ENCODE peak calls at places on chromosomes 5 and 9, in eight cellular contexts. I is fibroblast of lung; D is pons; Q is NCI-H774; F is stimulated activated CD8-positive, alpha-beta memory T cell treated with anti-CD3 and anti-CD28 coated beads, Interleukin-12 subunit alpha, Interleukin-12 subunit beta, amount 100 ng/mL, for 4 hours; B is astrocyte; N is SW480; V is cortex of kidney. Y is an unnamed sample.

GRCh38 chr5:143955140-143955539 is 143.2 kb downstream of the HMHB1 start:
- DNase-seq in N (no peak), I (no peak), Q (no peak), D (no peak), F (no peak), B (peak; percentile 51), V (no peak), Y (no peak)

GRCh38 chr5:43203373-43203772 is 11.3 kb downstream of the NIM1K start:
- DNase-seq in F (no peak), I (peak; percentile 77), V (no peak), Q (no peak), B (peak; percentile 14), N (no peak), D (no peak), Y (no peak)

GRCh38 chr5:136062563-136063274 is 33.9 kb downstream of the TGFBI start:
- DNase-seq in N (peak; percentile 80), D (peak; percentile 40), V (no peak), I (peak; percentile 69), F (no peak), Q (peak; percentile 5), B (no peak), Y (no peak)

GRCh38 chr5:173010547-173011464 is 27.2 kb downstream of the ATP6V0E1 start:
- DNase-seq in I (peak; percentile 31), B (no peak), Q (no peak), F (no peak), V (no peak), N (no peak), D (peak; percentile 84), Y (no peak)

GRCh38 chr9:129081388-129081889 is 528 bp downstream of the DOLPP1 start:
- DNase-seq in I (no peak), N (peak; percentile 33), V (no peak), B (no peak), Q (no peak), F (no peak), D (no peak), Y (no peak)

GRCh38 chr9:128152781-128153116 is 3.5 kb downstream of the LCN2 start:
- DNase-seq in V (no peak), F (no peak), D (no peak), Q (no peak), I (no peak), N (no peak), B (no peak), Y (no peak)

GRCh38 chr5:112921031-112921832 is 795 bp downstream of the REEP5 start:
- DNase-seq in F (peak; percentile 40), B (peak; percentile 53), D (peak; percentile 56), Q (peak; percentile 37), N (peak; percentile 88), V (no peak), I (peak; percentile 63), Y (peak; percentile 75)

GRCh38 chr9:134847138-134847537 is 33.5 kb upstream of the FCN2 start:
- DNase-seq in N (no peak), D (no peak), V (no peak), B (no peak), F (no peak), Q (no peak), I (no peak), Y (no peak)

GRCh38 chr5:158154226-158155005 is 295.5 kb upstream of the CLINT1 start:
- DNase-seq in F (no peak), B (peak; percentile 92), I (peak; percentile 93), D (no peak), N (no peak), Q (no peak), V (no peak), Y (no peak)

GRCh38 chr5:53381-54174 is 38.4 kb upstream of the PLEKHG4B start:
- DNase-seq in Q (peak; percentile 94), I (no peak), V (no peak), N (peak; percentile 67), D (no peak), F (peak; percentile 29), B (peak; percentile 12), Y (peak; percentile 65)

GRCh38 chr9:109771084-109771483 is 8.9 kb upstream of the PALM2AKAP2 start:
- DNase-seq in V (no peak), B (peak; percentile 97), Q (no peak), N (peak; percentile 21), D (no peak), F (no peak), I (peak; percentile 58), Y (no peak)

GRCh38 chr5:116536279-116537161 is 38.1 kb downstream of the SEMA6A start:
- DNase-seq in F (no peak), I (no peak), D (peak; percentile 93), B (no peak), V (no peak), N (no peak), Q (no peak), Y (no peak)

GRCh38 chr5:74576941-74577456 is 63.5 kb downstream of the ENC1 start:
- DNase-seq in Q (no peak), V (no peak), D (no peak), F (no peak), N (peak; percentile 39), I (peak; percentile 51), B (peak; percentile 62), Y (no peak)

GRCh38 chr9:129776938-129777768 is 24.3 kb upstream of the PTGES start:
- DNase-seq in B (peak; percentile 99), Q (no peak), D (peak; percentile 38), N (peak; percentile 94), I (peak; percentile 100), V (no peak), F (peak; percentile 36), Y (peak; percentile 87)

GRCh38 chr5:176780951-176781350 is 29.4 kb upstream of the UNC5A start:
- DNase-seq in V (no peak), B (no peak), D (no peak), N (no peak), Q (no peak), I (no peak), F (no peak), Y (no peak)

GRCh38 chr5:59562756-59563389 is 330.7 kb downstream of the PDE4D start:
- DNase-seq in D (no peak), N (peak; percentile 71), V (no peak), Q (no peak), I (peak; percentile 31), B (peak; percentile 76), F (no peak), Y (no peak)

GRCh38 chr9:131438190-131438589 is 44.3 kb downstream of the PRRC2B start:
- DNase-seq in B (no peak), N (no peak), F (no peak), V (no peak), Q (no peak), D (no peak), I (no peak), Y (no peak)

GRCh38 chr5:88502179-88503064 is 233.8 kb upstream of the TMEM161B start:
- DNase-seq in B (peak; percentile 28), D (peak; percentile 64), I (peak; percentile 9), N (peak; percentile 6), V (no peak), Q (no peak), F (no peak), Y (no peak)

GRCh38 chr9:4170231-4170630 is 129.6 kb downstream of the GLIS3 start:
- DNase-seq in I (peak; percentile 40), N (no peak), D (no peak), F (no peak), Q (no peak), B (peak; percentile 35), V (no peak), Y (no peak)

GRCh38 chr5:94793816-94794198 is 175.3 kb downstream of the SLF1 start:
- DNase-seq in D (no peak), V (no peak), B (peak; percentile 74), I (peak; percentile 14), Q (no peak), F (no peak), N (no peak), Y (no peak)

GRCh38 chr5:6686916-6687409 is 26.3 kb upstream of the TENT4A start:
- DNase-seq in V (no peak), B (peak; percentile 33), F (no peak), Q (no peak), D (no peak), I (peak; percentile 63), N (no peak), Y (no peak)

GRCh38 chr9:133202145-133202513 is 6.9 kb downstream of the OBP2B start:
- DNase-seq in B (no peak), V (no peak), N (no peak), D (no peak), F (no peak), Q (no peak), I (no peak), Y (no peak)

GRCh38 chr9:37337301-37337905 is 85.1 kb upstream of the GRHPR start:
- DNase-seq in Q (no peak), D (no peak), I (no peak), V (no peak), F (no peak), B (no peak), N (no peak), Y (no peak)

GRCh38 chr9:97633859-97634485 is 351 bp downstream of the NCBP1 start:
- DNase-seq in I (no peak), D (peak; percentile 26), Q (no peak), V (no peak), B (peak; percentile 4), F (no peak), N (peak; percentile 9), Y (no peak)

GRCh38 chr5:122788996-122789395 is 14.1 kb downstream of the SNX2 start:
- DNase-seq in F (no peak), V (no peak), I (no peak), N (no peak), Q (no peak), D (no peak), B (no peak), Y (no peak)

GRCh38 chr5:42784132-42784531 is 27.5 kb downstream of the CCDC152 start:
- DNase-seq in Q (no peak), D (no peak), F (no peak), I (no peak), V (no peak), N (no peak), B (peak; percentile 9), Y (no peak)

GRCh38 chr9:98037362-98037761 is 19.2 kb upstream of the NANS start:
- DNase-seq in I (no peak), V (no peak), Q (no peak), D (no peak), N (no peak), F (no peak), B (no peak), Y (no peak)

GRCh38 chr5:32692066-32692746 is 18.9 kb upstream of the NPR3 start:
- DNase-seq in D (no peak), V (no peak), I (peak; percentile 60), Q (no peak), B (peak; percentile 88), N (no peak), F (no peak), Y (no peak)